ENCODE peak calls at places on chromosomes 7 and 10, in six cellular contexts. K is A549, T is IMR-90, G is heart left ventricle, J is adrenal gland, Z is transverse colon. U is an unnamed sample.

GRCh38 chr10:21368728-21369425 is 156.6 kb downstream of the SKIDA1 start:
- DNase-seq in G (no peak), T (peak; percentile 23), J (peak; percentile 87), K (no peak), Z (no peak), U (no peak)

GRCh38 chr7:6648815-6649104 is 11.6 kb downstream of the ZNF316 start:
- DNase-seq in K (no peak), Z (no peak), J (no peak), T (no peak), G (no peak), U (no peak)

GRCh38 chr10:132591166-132591971 is 53.8 kb downstream of the INPP5A start:
- DNase-seq in K (peak; percentile 63), Z (peak; percentile 71), G (peak; percentile 75), J (peak; percentile 86), T (peak; percentile 66), U (no peak)

GRCh38 chr10:86295351-86295750 is 71.2 kb downstream of the GRID1 start:
- DNase-seq in T (no peak), J (peak; percentile 42), Z (no peak), K (no peak), G (no peak), U (no peak)

GRCh38 chr10:133377818-133378250 is 1.2 kb upstream of the PAOX start:
- DNase-seq in G (no peak), Z (no peak), J (no peak), K (no peak), T (no peak), U (no peak)

GRCh38 chr10:46328853-46329689 is 42.3 kb downstream of the ANTXRL start:
- DNase-seq in Z (no peak), G (no peak), T (no peak), K (no peak), J (no peak), U (no peak)

GRCh38 chr10:123100030-123100762 is 35.6 kb upstream of the HMX3 start:
- DNase-seq in K (peak; percentile 17), T (peak; percentile 3), G (no peak), J (no peak), Z (no peak), U (no peak)

GRCh38 chr10:123458933-123459332 is 207.2 kb upstream of the GPR26 start:
- DNase-seq in Z (no peak), J (no peak), T (no peak), K (no peak), G (no peak), U (no peak)

GRCh38 chr7:157538735-157539134 is 201.9 kb downstream of the DNAJB6 start:
- DNase-seq in K (no peak), Z (no peak), G (no peak), T (no peak), J (no peak), U (no peak)

GRCh38 chr7:142669074-142669654 is 80.1 kb upstream of the PRSS1 start:
- DNase-seq in T (peak; percentile 3), K (peak; percentile 1), J (no peak), G (no peak), Z (no peak), U (peak; percentile 40)

GRCh38 chr10:119908201-119908600 is 15.7 kb downstream of the SEC23IP start:
- DNase-seq in G (no peak), T (no peak), K (no peak), J (no peak), Z (no peak), U (no peak)

GRCh38 chr7:150399861-150400778 is 21.0 kb downstream of the ZNF775 start:
- DNase-seq in J (peak; percentile 84), Z (peak; percentile 4), T (peak; percentile 19), G (no peak), K (no peak), U (peak; percentile 65)

GRCh38 chr7:86942995-86943394 is 116.5 kb downstream of the ELAPOR2 start:
- DNase-seq in K (no peak), Z (no peak), G (no peak), T (no peak), J (no peak), U (peak; percentile 21)

GRCh38 chr7:112112822-112113255 is 93.4 kb downstream of the DOCK4 start:
- DNase-seq in Z (no peak), K (no peak), J (peak; percentile 66), T (peak; percentile 54), G (no peak), U (no peak)

GRCh38 chr7:74173491-74173865 is 678 bp upstream of the EIF4H start:
- DNase-seq in Z (no peak), G (no peak), T (no peak), K (no peak), J (no peak), U (no peak)

GRCh38 chr10:55858730-55859129 is 502.3 kb downstream of the ZWINT start:
- DNase-seq in G (no peak), T (no peak), K (no peak), J (no peak), Z (no peak), U (no peak)

GRCh38 chr7:88184848-88185304 is 35.0 kb downstream of the SRI start:
- DNase-seq in T (peak; percentile 12), J (no peak), K (no peak), G (no peak), Z (no peak), U (peak; percentile 5)

GRCh38 chr7:37277513-37277912 is 171.2 kb downstream of the ELMO1 start:
- DNase-seq in K (no peak), T (no peak), J (no peak), Z (no peak), G (no peak), U (no peak)

GRCh38 chr7:91573405-91573804 is 307.1 kb downstream of the MTERF1 start:
- DNase-seq in J (no peak), Z (no peak), G (no peak), T (no peak), K (no peak), U (no peak)

GRCh38 chr7:82257118-82257695 is 186.4 kb downstream of the CACNA2D1 start:
- DNase-seq in K (no peak), T (no peak), Z (no peak), J (no peak), G (no peak), U (no peak)

GRCh38 chr7:29275493-29275892 is 80.9 kb downstream of the CHN2 start:
- DNase-seq in G (no peak), T (no peak), J (no peak), Z (no peak), K (no peak), U (no peak)

GRCh38 chr10:128579902-128580301 is 453.7 kb upstream of the MKI67 start:
- DNase-seq in Z (no peak), J (no peak), K (no peak), G (no peak), T (no peak), U (no peak)

GRCh38 chr10:132420469-132421376 is 23.7 kb downstream of the PWWP2B start:
- DNase-seq in J (peak; percentile 83), G (peak; percentile 63), T (no peak), Z (peak; percentile 79), K (peak; percentile 44), U (peak; percentile 60)

GRCh38 chr7:130831817-130832481 is 97.9 kb upstream of the KLF14 start:
- DNase-seq in G (no peak), K (peak; percentile 31), J (no peak), T (peak; percentile 67), Z (no peak), U (peak; percentile 69)

GRCh38 chr7:45500257-45500656 is 73.9 kb upstream of the ADCY1 start:
- DNase-seq in K (no peak), G (no peak), Z (no peak), T (no peak), J (no peak), U (no peak)

GRCh38 chr7:45495618-45496017 is 78.5 kb upstream of the ADCY1 start:
- DNase-seq in J (no peak), Z (no peak), T (no peak), G (no peak), K (no peak), U (no peak)
- TF ChIP-seq POLR2A in J (no peak), Z (no peak), T (no peak), G (no peak), K (no peak), U (no peak)

DNA sequence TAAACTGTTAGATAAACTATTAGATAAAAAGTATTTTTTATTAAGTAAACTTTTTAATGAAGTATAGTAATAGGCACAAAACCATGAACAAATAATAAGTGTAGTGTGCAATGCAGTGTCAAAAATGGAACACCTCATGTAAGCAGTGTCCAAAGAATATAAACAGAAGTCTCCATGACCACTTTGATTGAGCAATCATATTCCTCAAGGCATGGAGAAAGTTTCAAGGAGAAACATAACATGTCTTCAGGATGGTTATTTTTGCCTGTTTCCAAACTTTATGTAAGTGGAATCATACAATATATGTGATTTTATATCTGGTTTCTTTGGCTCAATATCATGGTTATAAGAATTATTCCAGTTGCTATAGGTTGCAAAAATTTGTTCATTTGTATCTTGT is 6.1 kb upstream of the RELN start:
- DNase-seq in K (no peak), G (no peak), J (no peak), Z (no peak), T (peak; percentile 40), U (no peak)
- TF ChIP-seq POLR2A in K (no peak), G (no peak), J (no peak), Z (no peak), T (no peak), U (no peak)

GRCh38 chr10:87551324-87551723 is 46.6 kb downstream of the MINPP1 start:
- DNase-seq in J (no peak), K (no peak), Z (no peak), G (no peak), T (no peak), U (no peak)
- TF ChIP-seq POLR2A in J (no peak), K (no peak), Z (no peak), G (no peak), T (no peak), U (no peak)

DNA sequence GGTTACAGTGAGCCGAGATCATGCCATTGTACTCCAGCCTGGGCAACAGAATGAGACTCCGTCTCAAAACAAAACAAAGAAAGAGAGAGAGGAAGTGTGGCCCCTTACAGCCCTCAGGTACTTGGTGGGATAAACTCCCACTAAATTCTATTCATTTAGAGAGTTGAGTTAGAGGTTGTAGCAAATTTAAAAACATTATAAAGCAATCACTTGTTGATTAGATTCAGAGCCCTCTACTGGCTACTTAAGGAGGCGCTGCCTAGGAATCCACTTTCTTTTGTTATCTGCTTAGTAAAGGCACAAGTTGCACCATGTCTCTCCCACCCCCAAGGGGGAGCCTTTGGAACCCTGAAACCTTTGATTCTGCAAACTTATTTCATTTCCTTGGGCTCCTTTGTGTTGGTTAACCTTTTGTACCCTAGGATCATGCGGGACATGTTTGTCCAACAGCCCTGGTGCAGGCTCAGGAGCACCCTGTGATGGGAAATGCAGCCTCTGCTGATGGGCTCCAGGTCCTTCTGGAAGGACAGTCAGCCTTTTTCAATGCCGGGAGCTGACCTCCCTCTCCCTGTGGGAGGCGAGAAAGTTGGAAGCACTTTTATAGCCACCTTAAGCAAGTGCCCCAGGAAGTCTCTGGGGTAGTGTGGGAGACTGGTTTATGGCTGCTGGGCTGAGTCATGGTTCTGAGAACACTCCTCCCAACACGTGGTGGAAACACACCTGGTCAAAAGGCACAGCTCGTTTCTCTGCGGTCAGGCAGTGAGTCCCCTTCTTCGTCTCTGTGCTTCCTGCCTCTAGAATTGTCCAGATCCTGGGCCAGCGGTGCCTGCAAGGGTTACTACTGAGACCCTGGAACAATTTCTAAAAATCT is 2.3 kb downstream of the HKDC1 start:
- DNase-seq in G (no peak), J (no peak), Z (peak; percentile 92), T (peak; percentile 67), K (peak; percentile 66), U (peak; percentile 75)
- TF ChIP-seq POLR2A in G (no peak), J (no peak), Z (peak; percentile 82), T (no peak), K (no peak), U (peak; percentile 30)

GRCh38 chr10:80453715-80454525 is at the start of gene TSPAN14:
- DNase-seq in K (peak; percentile 72), G (peak; percentile 92), T (peak; percentile 79), Z (peak; percentile 87), J (peak; percentile 92), U (peak; percentile 90)
- TF ChIP-seq POLR2A in K (peak; percentile 86), G (no peak), T (no peak), Z (peak; percentile 61), J (peak; percentile 55), U (peak; percentile 43)

U was measured in erythroblast.